ENCODE peak calls at places on chromosome 1, in five cellular contexts. Z, K, N, X and F are unnamed samples.

GRCh38 chr1:121546830-121547680 is 362.3 kb downstream of the SRGAP2C start:
- DNase-seq in Z (no peak), K (no peak), N (no peak), X (peak), F (no peak)

GRCh38 chr1:239008568-239008967 is 377.8 kb upstream of the CHRM3 start:
- DNase-seq in Z (no peak), K (no peak), N (no peak), X (no peak), F (no peak)

GRCh38 chr1:77300566-77300965 is 18.7 kb downstream of the AK5 start:
- DNase-seq in Z (no peak), K (no peak), N (no peak), X (no peak), F (no peak)

GRCh38 chr1:235067396-235068154 is 61.1 kb downstream of the TOMM20 start:
- DNase-seq in Z (no peak), K (peak), N (no peak), X (peak), F (no peak)

GRCh38 chr1:10835423-10836421 is 39.3 kb upstream of the CASZ1 start:
- DNase-seq in Z (peak), K (no peak), N (peak), X (peak), F (peak)

GRCh38 chr1:106526650-106527049 is 529.8 kb upstream of the PRMT6 start:
- DNase-seq in Z (no peak), K (no peak), N (no peak), X (peak), F (no peak)

GRCh38 chr1:211625040-211625439 is 46.1 kb upstream of the SLC30A1 start:
- DNase-seq in Z (no peak), K (no peak), N (no peak), X (peak), F (no peak)

GRCh38 chr1:39409055-39409816 is 82.2 kb upstream of the BMP8A start:
- DNase-seq in Z (peak), K (no peak), N (peak), X (peak), F (peak)

GRCh38 chr1:115239148-115239820 is 98.8 kb downstream of the NGF start:
- DNase-seq in Z (no peak), K (no peak), N (no peak), X (peak), F (no peak)

GRCh38 chr1:93845554-93846150 is 33.4 kb downstream of the DNTTIP2 start:
- DNase-seq in Z (no peak), K (no peak), N (peak), X (peak), F (peak)

GRCh38 chr1:243718022-243718421 is 132.0 kb downstream of the AKT3 start:
- DNase-seq in Z (no peak), K (no peak), N (no peak), X (no peak), F (no peak)

GRCh38 chr1:36510418-36510817 is 27.7 kb upstream of the CSF3R start:
- DNase-seq in Z (no peak), K (no peak), N (no peak), X (no peak), F (no peak)

GRCh38 chr1:110605901-110606783 is at the start of gene KCNA2:
- DNase-seq in Z (peak), K (no peak), N (peak), X (no peak), F (peak)

GRCh38 chr1:78176448-78176847 is 130.7 kb downstream of the GIPC2 start:
- DNase-seq in Z (no peak), K (peak), N (no peak), X (peak), F (no peak)

GRCh38 chr1:64051801-64052200 is 151.6 kb upstream of the UBE2U start:
- DNase-seq in Z (no peak), K (no peak), N (no peak), X (no peak), F (no peak)

GRCh38 chr1:64006276-64007051 is 197.0 kb upstream of the UBE2U start:
- DNase-seq in Z (no peak), K (no peak), N (no peak), X (peak), F (no peak)

GRCh38 chr1:51071291-51071690 is 30.7 kb upstream of the C1orf185 start:
- DNase-seq in Z (no peak), K (no peak), N (no peak), X (no peak), F (no peak)

GRCh38 chr1:239997515-239998311 is 94.0 kb upstream of the FMN2 start:
- DNase-seq in Z (peak), K (no peak), N (peak), X (no peak), F (peak)

GRCh38 chr1:198064181-198064580 is 92.6 kb upstream of the NEK7 start:
- DNase-seq in Z (no peak), K (no peak), N (no peak), X (peak), F (no peak)

GRCh38 chr1:176172215-176172614 is 34.9 kb downstream of the COP1 start:
- DNase-seq in Z (no peak), K (no peak), N (no peak), X (no peak), F (no peak)

GRCh38 chr1:9200441-9200840 is 34.1 kb upstream of the H6PD start:
- DNase-seq in Z (no peak), K (no peak), N (no peak), X (peak), F (no peak)

GRCh38 chr1:185652348-185652747 is 81.8 kb upstream of the HMCN1 start:
- DNase-seq in Z (no peak), K (no peak), N (no peak), X (no peak), F (no peak)
- TF ChIP-seq CTCF in Z (no peak), K (peak), N (no peak), X (no peak), F (no peak)

GRCh38 chr1:228062812-228063211 is 19.7 kb upstream of the ARF1 start:
- DNase-seq in Z (no peak), K (no peak), N (no peak), X (no peak), F (no peak)
- TF ChIP-seq CTCF in Z (no peak), K (no peak), N (no peak), X (no peak), F (no peak)

GRCh38 chr1:25918615-25919014 is 12.4 kb upstream of the STMN1 start:
- DNase-seq in Z (no peak), K (no peak), N (no peak), X (no peak), F (no peak)
- TF ChIP-seq CTCF in Z (no peak), K (no peak), N (no peak), X (no peak), F (no peak)

DNA sequence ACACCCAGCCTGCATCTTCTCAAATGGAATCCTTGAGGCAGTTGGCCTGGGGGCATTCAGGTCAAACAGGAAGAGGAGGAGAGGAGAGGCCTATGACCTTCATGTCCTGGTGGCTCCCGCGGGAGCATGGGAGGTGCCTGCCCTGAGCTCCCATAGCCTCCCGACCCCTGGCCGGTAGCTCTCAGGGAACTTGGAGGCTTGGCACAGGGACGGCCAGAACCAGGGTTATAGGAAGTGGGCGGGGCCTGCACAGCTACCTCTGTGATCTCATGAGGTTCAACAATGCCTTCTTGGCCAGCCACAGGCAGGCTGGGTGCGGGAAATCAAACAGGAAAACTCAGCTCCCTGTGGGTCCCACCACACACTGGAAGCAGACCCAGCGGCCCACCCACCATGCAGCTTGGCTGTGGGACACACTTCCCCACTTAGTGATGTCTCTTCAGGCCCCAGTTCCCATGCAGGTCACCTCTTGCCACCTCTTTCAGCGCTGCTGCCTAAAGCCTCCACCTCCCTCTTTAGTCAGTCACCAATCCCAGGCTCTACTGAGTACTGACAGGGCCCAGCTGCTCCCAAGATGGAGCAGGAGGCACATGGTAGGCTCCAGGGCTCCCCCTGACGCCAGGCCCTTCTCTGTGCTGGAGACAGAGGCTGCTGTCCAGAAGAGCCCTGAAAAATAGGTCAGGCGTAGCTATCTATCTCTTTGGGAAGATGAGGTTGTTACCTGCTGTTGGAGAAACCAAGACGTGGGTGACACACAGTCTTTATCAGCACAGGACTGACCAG is at the start of gene SLFNL1:
- DNase-seq in Z (no peak), K (no peak), N (peak), X (peak), F (peak)
- TF ChIP-seq CTCF in Z (no peak), K (no peak), N (no peak), X (no peak), F (no peak)